ENCODE peak calls at places on chromosomes 7 and 10, in ten cellular contexts. R is GM12864; K is tibial artery; U is fibroblast of the aortic adventitia; E is GM06990; B is CD8-positive, alpha-beta memory T cell; F is heart right ventricle; O is keratinocyte; X is astrocyte of the spinal cord; N is psoas muscle. Z is an unnamed sample.

GRCh38 chr7:107208046-107208458 is 39.2 kb downstream of the HBP1 start:
- DNase-seq in R (no peak), O (no peak), K (no peak), X (peak), B (no peak), U (peak), F (no peak), E (no peak), N (no peak), Z (no peak)

GRCh38 chr7:150849204-150849775 is 3.0 kb upstream of the AOC1 start:
- DNase-seq in O (no peak), F (no peak), E (no peak), R (no peak), N (no peak), K (no peak), X (no peak), B (no peak), U (no peak), Z (no peak)

GRCh38 chr10:89391882-89392756 is at the start of gene IFIT1:
- DNase-seq in O (peak), K (peak), X (peak), N (no peak), E (peak), B (peak), F (peak), R (peak), U (peak), Z (peak)

GRCh38 chr7:140684066-140684950 is 11.6 kb downstream of the ADCK2 start:
- DNase-seq in N (no peak), K (peak), U (no peak), B (no peak), O (no peak), E (no peak), X (no peak), R (no peak), F (no peak), Z (no peak)

GRCh38 chr7:105011771-105012502 is 2.1 kb upstream of the KMT2E start:
- DNase-seq in B (peak), O (no peak), U (no peak), F (no peak), K (peak), N (no peak), X (no peak), R (no peak), E (no peak), Z (no peak)

GRCh38 chr7:46932656-46933424 is 649.1 kb downstream of the TNS3 start:
- DNase-seq in U (peak), R (no peak), B (no peak), O (peak), F (peak), X (peak), K (no peak), E (no peak), N (no peak), Z (peak)

GRCh38 chr7:30626984-30627383 is 32.3 kb downstream of the GARS1 start:
- DNase-seq in B (no peak), N (no peak), X (no peak), E (no peak), K (no peak), O (no peak), U (no peak), R (no peak), F (no peak), Z (no peak)

GRCh38 chr7:33578166-33578565 is 327.2 kb upstream of the BMPER start:
- DNase-seq in R (no peak), N (no peak), X (no peak), F (no peak), U (peak), B (no peak), K (no peak), O (peak), E (no peak), Z (no peak)

GRCh38 chr10:124093076-124093773 is at the start of gene CHST15:
- DNase-seq in X (peak), B (no peak), F (peak), R (no peak), K (peak), O (no peak), N (peak), U (peak), E (peak), Z (no peak)

GRCh38 chr10:58627392-58627791 is 114.7 kb downstream of the BICC1 start:
- DNase-seq in N (no peak), O (no peak), X (no peak), B (no peak), E (no peak), F (no peak), R (no peak), U (no peak), K (no peak), Z (no peak)

GRCh38 chr7:21011153-21011552 is 224.5 kb upstream of the SP8 start:
- DNase-seq in X (no peak), O (peak), K (no peak), E (no peak), N (no peak), R (no peak), F (no peak), B (no peak), U (no peak), Z (no peak)

GRCh38 chr10:10886861-10887539 is 130.7 kb upstream of the CELF2 start:
- DNase-seq in O (no peak), X (no peak), E (no peak), R (no peak), N (no peak), F (no peak), K (no peak), B (no peak), U (peak), Z (no peak)

GRCh38 chr7:23530355-23530754 is 1.4 kb downstream of the TRA2A start:
- DNase-seq in K (no peak), X (peak), U (peak), O (no peak), R (peak), B (no peak), N (no peak), E (no peak), F (no peak), Z (no peak)

GRCh38 chr7:169854-170172 is 22.6 kb upstream of the FAM20C start:
- DNase-seq in X (no peak), E (no peak), B (no peak), U (no peak), N (no peak), O (no peak), R (no peak), F (no peak), K (no peak), Z (no peak)

GRCh38 chr7:107232568-107233090 is 63.8 kb downstream of the HBP1 start:
- DNase-seq in N (no peak), K (no peak), E (no peak), O (peak), R (no peak), B (no peak), X (peak), U (no peak), F (no peak), Z (no peak)

DNA sequence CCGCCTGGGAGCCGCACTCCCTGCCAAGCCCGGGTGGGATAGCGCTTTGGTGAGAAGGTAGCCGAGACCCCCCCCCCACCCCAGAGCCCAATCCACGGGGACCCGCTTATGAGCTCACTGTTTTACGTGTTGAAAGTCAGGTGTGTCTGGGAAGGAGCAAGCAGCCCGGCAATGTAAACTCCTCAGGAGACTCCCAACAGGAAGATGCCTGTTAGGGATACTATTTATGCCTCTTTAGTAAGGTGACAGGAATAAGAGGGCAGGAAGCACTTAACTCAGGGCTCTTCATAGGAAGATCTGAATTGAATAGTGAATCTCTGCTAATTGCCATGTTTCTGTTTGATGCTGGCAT is 367 bp upstream of the ARHGAP22 start:
- DNase-seq in B (no peak), E (no peak), K (no peak), U (no peak), N (no peak), X (no peak), R (no peak), O (no peak), F (no peak), Z (no peak)
- H3K4me3 ChIP-seq in B (no peak), E (peak), K (peak), U (peak), N (peak), X (peak), R (no peak), O (peak), F (peak), Z (peak)

GRCh38 chr7:4882169-4882741 is 1.3 kb downstream of the RADIL start:
- DNase-seq in O (no peak), R (no peak), N (peak), X (peak), K (peak), E (no peak), U (peak), B (no peak), F (peak), Z (peak)
- H3K4me3 ChIP-seq in O (no peak), R (no peak), N (peak), X (peak), K (peak), E (no peak), U (peak), B (no peak), F (peak), Z (peak)

DNA sequence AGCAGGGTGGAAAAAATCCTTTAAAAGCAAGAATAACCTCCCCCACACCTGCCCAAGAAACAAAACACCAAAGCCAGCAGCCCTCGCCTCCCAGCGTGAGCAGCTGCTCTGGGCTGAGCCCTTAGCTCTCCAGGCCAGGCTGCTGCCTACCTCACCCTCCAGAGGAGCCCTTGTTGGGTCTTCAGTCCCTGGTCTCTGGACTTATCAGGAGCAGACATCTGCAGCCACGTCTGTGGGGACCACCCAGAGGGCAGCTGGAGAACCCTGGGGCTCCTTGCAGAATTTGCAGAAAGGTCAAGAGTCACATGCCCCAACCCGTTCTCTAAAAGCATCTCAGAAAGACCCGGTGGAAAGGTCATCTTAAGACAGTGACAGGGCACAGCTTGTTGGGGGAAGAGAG is 425.8 kb upstream of the NFE2L3 start:
- DNase-seq in X (no peak), B (no peak), U (no peak), R (no peak), N (no peak), E (no peak), O (no peak), F (no peak), K (no peak), Z (no peak)
- H3K4me3 ChIP-seq in X (no peak), B (no peak), U (no peak), R (no peak), N (no peak), E (no peak), O (no peak), F (no peak), K (no peak), Z (no peak)

GRCh38 chr7:94565247-94565894 is 55.8 kb downstream of the CASD1 start:
- DNase-seq in U (no peak), B (no peak), K (no peak), F (no peak), O (no peak), N (no peak), R (no peak), E (no peak), X (no peak), Z (no peak)
- H3K4me3 ChIP-seq in U (no peak), B (no peak), K (no peak), F (no peak), O (no peak), N (no peak), R (no peak), E (no peak), X (no peak), Z (no peak)

DNA sequence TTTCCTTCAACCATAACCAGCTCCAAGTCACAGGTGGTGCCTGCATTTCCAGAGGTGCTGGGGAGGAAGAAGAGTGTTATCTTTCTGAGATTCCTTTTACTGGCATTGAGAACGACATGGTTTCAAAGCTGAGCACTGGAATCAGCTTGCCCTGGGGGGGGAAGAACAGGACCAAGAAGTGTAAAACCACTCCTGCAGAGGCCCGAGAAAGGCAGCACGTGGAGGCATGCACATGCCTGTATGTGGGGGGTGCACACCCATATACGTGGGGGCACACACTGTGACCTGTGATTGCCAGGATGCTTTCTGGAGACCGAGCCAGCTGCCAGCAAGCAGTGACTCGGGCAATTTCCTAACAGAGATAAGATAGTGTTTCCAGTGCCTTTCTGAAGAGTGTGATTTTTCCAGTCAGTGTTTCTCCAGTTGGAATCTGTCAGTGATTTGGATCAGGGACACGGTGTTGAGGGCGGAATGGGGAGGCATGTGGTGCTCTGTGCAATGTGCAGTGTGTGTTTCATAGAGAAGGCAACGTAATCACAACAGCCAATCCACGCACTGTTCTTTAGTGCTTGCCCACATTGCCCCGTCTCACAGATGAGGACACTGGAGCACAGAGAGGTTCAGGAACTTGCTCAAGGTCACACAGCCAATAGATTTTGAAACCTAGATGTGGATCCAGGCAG is 4.2 kb downstream of the LRRC27 start:
- DNase-seq in R (no peak), X (no peak), F (no peak), K (peak), E (no peak), N (no peak), B (no peak), O (no peak), U (peak), Z (no peak)
- H3K4me3 ChIP-seq in R (no peak), X (no peak), F (no peak), K (peak), E (no peak), N (no peak), B (peak), O (no peak), U (no peak), Z (no peak)

GRCh38 chr7:90596745-90597526 is 815 bp downstream of the CDK14 start:
- DNase-seq in F (no peak), U (peak), B (no peak), X (peak), R (no peak), N (no peak), O (no peak), E (peak), K (no peak), Z (no peak)

GRCh38 chr7:90599038-90599437 is 2.9 kb downstream of the CDK14 start:
- DNase-seq in X (peak), K (no peak), R (no peak), U (peak), N (no peak), F (no peak), B (no peak), E (no peak), O (no peak), Z (no peak)

GRCh38 chr7:90595801-90596683 is at the start of gene CDK14:
- DNase-seq in K (peak), B (no peak), O (no peak), F (peak), X (peak), U (peak), E (peak), R (no peak), N (peak), Z (no peak)

GRCh38 chr7:90597879-90598278 is 1.8 kb downstream of the CDK14 start:
- DNase-seq in R (no peak), U (no peak), F (no peak), O (no peak), K (no peak), E (no peak), N (no peak), B (no peak), X (no peak), Z (no peak)

DNA sequence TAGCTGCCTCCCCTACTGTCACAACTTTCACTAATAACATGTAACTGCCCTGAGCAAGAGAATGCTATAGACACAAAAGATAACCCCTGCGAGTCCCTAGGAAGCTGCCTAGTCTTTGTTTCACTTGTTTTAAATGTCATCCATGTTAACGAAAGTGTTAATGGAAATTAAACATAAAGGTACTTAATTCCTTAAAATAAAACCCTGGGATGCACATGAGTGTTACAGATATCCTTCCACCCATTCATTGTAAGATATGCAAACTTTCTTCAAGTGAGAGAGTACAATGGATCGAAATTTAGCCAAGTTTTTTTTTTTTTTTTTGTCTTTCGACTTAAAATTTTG is 1.4 kb downstream of the CDK14 start:
- DNase-seq in N (no peak), F (no peak), O (no peak), U (peak), K (no peak), R (no peak), E (no peak), B (no peak), X (peak), Z (no peak)
- H3K4me3 ChIP-seq in N (peak), F (peak), O (peak), U (peak), K (peak), R (peak), E (peak), B (no peak), X (peak), Z (peak)

DNA sequence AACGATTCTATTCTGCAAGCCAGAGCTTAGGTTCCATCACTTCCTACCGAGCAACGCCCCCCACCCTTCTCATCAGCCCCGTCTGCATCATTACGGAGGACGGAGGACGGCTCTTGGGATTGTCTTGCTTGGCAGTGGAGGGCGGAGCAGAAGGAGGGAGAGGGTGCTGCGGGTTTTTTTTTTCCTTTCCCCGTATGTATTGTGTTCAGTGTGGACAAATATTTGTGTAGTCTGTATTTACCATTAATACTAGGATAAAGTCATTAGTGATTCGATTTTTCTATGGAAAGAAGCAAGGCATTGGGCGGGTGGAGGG is 125.1 kb downstream of the CLEC2L start:
- DNase-seq in E (peak), B (no peak), U (no peak), X (no peak), O (no peak), K (no peak), F (peak), N (no peak), R (no peak), Z (no peak)
- H3K4me3 ChIP-seq in E (peak), B (no peak), U (no peak), X (no peak), O (no peak), K (no peak), F (no peak), N (peak), R (no peak), Z (no peak)

DNA sequence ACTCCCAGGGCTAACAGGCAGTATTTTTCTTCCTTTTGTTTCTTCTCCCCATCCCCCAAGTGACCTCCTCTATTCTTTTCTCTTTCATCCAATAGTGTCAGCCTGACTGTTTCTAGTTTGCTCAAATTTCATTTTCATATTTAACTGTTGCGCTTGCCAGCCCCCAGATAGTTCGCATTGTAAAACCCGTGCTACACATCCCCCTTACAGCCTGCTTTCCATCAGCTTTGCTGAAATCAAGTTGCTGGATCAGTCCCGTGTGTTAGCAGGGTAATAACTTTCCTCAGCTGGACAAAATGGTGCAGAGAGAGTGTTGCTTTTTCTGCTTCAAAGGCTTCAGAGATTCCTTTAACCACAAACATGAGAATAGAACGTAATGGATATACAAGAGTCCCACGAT is 180.6 kb upstream of the NPVF start:
- DNase-seq in O (no peak), E (no peak), X (no peak), U (no peak), B (no peak), K (no peak), N (no peak), F (no peak), R (no peak), Z (no peak)
- H3K4me3 ChIP-seq in O (no peak), E (no peak), X (no peak), U (no peak), B (no peak), K (no peak), N (no peak), F (no peak), R (no peak), Z (no peak)

GRCh38 chr10:4450981-4451501 is 375.0 kb upstream of the AKR1E2 start:
- DNase-seq in E (no peak), O (no peak), K (no peak), U (peak), N (no peak), B (no peak), F (no peak), X (peak), R (no peak), Z (peak)
- H3K4me3 ChIP-seq in E (no peak), O (no peak), K (no peak), U (no peak), N (no peak), B (no peak), F (no peak), X (no peak), R (no peak), Z (peak)

DNA sequence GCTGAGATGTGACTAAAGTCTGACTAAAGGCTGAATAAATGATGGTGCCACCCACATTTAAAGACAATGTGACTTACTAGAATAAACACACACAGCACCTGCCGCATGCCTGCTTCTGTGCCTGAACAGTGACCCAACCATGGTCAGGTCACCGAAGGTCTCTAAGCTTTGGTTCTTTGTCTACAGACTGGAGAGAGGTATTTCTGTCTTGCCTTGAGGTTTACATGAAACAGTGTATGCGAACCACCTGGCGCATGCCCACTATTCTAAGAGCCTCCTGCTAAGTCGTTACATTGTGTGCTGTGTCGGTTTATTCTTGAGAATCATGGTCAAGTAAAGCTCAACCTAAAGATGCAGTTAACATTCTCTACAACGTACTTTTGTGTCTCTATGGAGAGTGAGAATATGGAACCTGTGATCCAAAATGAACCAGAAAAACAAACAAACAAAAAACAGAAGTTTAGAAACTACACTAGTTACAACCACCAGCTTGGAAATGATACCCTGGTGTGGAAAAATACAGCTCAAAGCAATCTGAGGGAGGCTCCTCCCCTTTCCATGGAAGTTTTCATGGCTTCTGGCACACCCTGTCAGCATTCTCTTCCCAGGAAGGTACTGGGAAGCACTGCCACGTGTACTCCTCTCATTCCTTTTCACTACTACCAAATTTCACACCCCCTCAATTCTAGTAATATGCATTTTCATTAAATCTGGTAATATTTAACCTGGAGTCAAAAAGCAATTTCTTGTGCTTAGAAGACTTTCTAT is 40.0 kb downstream of the VOPP1 start:
- DNase-seq in R (peak), E (no peak), N (no peak), B (no peak), K (no peak), X (no peak), F (no peak), O (no peak), U (no peak), Z (no peak)
- H3K4me3 ChIP-seq in R (no peak), E (no peak), N (no peak), B (no peak), K (no peak), X (no peak), F (no peak), O (no peak), U (no peak), Z (no peak)